ENCODE peak calls at places on chromosome 17, in seven cellular contexts. O is astrocyte of the cerebellum; D is fibroblast of the aortic adventitia; A is cardiac muscle cell; M is effector memory CD4-positive, alpha-beta T cell; I is cardiac fibroblast; U is thoracic aorta. Q is an unnamed sample.

GRCh38 chr17:57365420-57365819 is 109.1 kb downstream of the MSI2 start:
- DNase-seq in I (peak), D (no peak), A (peak), U (no peak), O (no peak), M (no peak), Q (no peak)

GRCh38 chr17:45987706-45988105 is 11.3 kb upstream of the STH start:
- DNase-seq in D (no peak), A (no peak), O (no peak), M (no peak), U (no peak), I (no peak), Q (no peak)

GRCh38 chr17:68800731-68801130 is 154.5 kb downstream of the ABCA8 start:
- DNase-seq in I (peak), D (peak), O (peak), A (peak), U (no peak), M (no peak), Q (no peak)

GRCh38 chr17:45225964-45226530 is 4.4 kb downstream of the FMNL1 start:
- DNase-seq in I (peak), O (no peak), D (no peak), M (peak), A (no peak), U (peak), Q (no peak)

GRCh38 chr17:27546624-27547300 is 84.2 kb upstream of the LGALS9 start:
- DNase-seq in M (no peak), I (peak), O (no peak), A (no peak), D (no peak), U (no peak), Q (no peak)

GRCh38 chr17:57937492-57937891 is 17.7 kb downstream of the CUEDC1 start:
- DNase-seq in A (no peak), O (no peak), U (no peak), M (no peak), I (no peak), D (no peak), Q (no peak)

GRCh38 chr17:59151591-59151990 is 3.4 kb downstream of the SKA2 start:
- DNase-seq in D (peak), A (peak), U (no peak), M (no peak), I (peak), O (no peak), Q (no peak)

GRCh38 chr17:72556944-72557826 is 436.4 kb downstream of the SOX9 start:
- DNase-seq in M (peak), A (peak), I (peak), U (no peak), D (peak), O (no peak), Q (peak)

GRCh38 chr17:38671939-38672720 is 2.6 kb downstream of the EPOP start:
- DNase-seq in A (no peak), O (no peak), U (no peak), M (no peak), I (no peak), D (no peak), Q (no peak)

GRCh38 chr17:2724783-2725164 is 13.2 kb upstream of the CLUH start:
- DNase-seq in O (no peak), A (peak), D (no peak), I (peak), M (no peak), U (no peak), Q (peak)

GRCh38 chr17:21493993-21494392 is 117.8 kb downstream of the KCNJ12 start:
- DNase-seq in I (no peak), A (no peak), O (no peak), D (no peak), U (no peak), M (no peak), Q (no peak)

GRCh38 chr17:11642655-11643054 is 44.4 kb downstream of the DNAH9 start:
- DNase-seq in I (no peak), U (no peak), O (no peak), A (no peak), M (no peak), D (no peak), Q (no peak)

GRCh38 chr17:73586153-73586906 is 57.9 kb downstream of the SDK2 start:
- DNase-seq in A (no peak), M (no peak), U (no peak), I (no peak), D (no peak), O (no peak), Q (no peak)

GRCh38 chr17:78484300-78485159 is 92.7 kb downstream of the DNAH17 start:
- DNase-seq in A (peak), M (peak), D (no peak), U (no peak), I (peak), O (no peak), Q (peak)
- H3K4me3 ChIP-seq in A (peak), M (peak), D (peak), U (peak), I (peak), O (peak), Q (peak)

GRCh38 chr17:7835818-7836595 is 2.0 kb downstream of the KDM6B start:
- DNase-seq in U (no peak), D (peak), M (peak), I (peak), A (no peak), O (no peak), Q (no peak)

GRCh38 chr17:7838291-7839075 is 4.5 kb downstream of the KDM6B start:
- DNase-seq in U (no peak), O (no peak), D (peak), A (peak), I (peak), M (no peak), Q (peak)

GRCh38 chr17:7839199-7839889 is 5.3 kb downstream of the KDM6B start:
- DNase-seq in U (no peak), D (no peak), A (no peak), I (no peak), O (no peak), M (no peak), Q (no peak)

GRCh38 chr17:7836596-7837374 is 2.8 kb downstream of the KDM6B start:
- DNase-seq in O (peak), D (peak), I (peak), U (peak), M (peak), A (peak), Q (peak)

GRCh38 chr17:7837375-7838290 is 3.6 kb downstream of the KDM6B start:
- DNase-seq in A (no peak), O (no peak), M (no peak), I (no peak), U (no peak), D (peak), Q (no peak)
- H3K4me3 ChIP-seq in A (peak), O (peak), M (peak), I (peak), U (peak), D (peak), Q (peak)

GRCh38 chr17:50272711-50273653 is 1.3 kb upstream of the TMEM92 start:
- DNase-seq in M (peak), D (peak), U (no peak), O (no peak), I (peak), A (peak), Q (peak)

GRCh38 chr17:50274945-50275221 is 617 bp downstream of the TMEM92 start:
- DNase-seq in I (no peak), O (no peak), D (no peak), M (no peak), A (no peak), U (no peak), Q (no peak)

GRCh38 chr17:50275279-50275678 is 1.0 kb downstream of the TMEM92 start:
- DNase-seq in A (no peak), U (no peak), M (no peak), D (no peak), I (no peak), O (no peak), Q (no peak)

GRCh38 chr17:50273654-50274040 is 619 bp upstream of the TMEM92 start:
- DNase-seq in M (no peak), U (no peak), D (no peak), A (no peak), I (no peak), O (no peak), Q (no peak)

GRCh38 chr17:50274142-50274944 is at the start of gene TMEM92:
- DNase-seq in O (no peak), U (no peak), M (no peak), I (no peak), A (no peak), D (no peak), Q (peak)
- H3K4me3 ChIP-seq in O (peak), U (peak), M (no peak), I (peak), A (peak), D (peak), Q (peak)

GRCh38 chr17:31273511-31273910 is 23.5 kb downstream of the OMG start:
- DNase-seq in A (no peak), I (no peak), U (no peak), O (no peak), M (no peak), D (peak), Q (no peak)
- H3K4me3 ChIP-seq in A (no peak), I (no peak), U (no peak), O (no peak), M (no peak), D (peak), Q (no peak)

DNA sequence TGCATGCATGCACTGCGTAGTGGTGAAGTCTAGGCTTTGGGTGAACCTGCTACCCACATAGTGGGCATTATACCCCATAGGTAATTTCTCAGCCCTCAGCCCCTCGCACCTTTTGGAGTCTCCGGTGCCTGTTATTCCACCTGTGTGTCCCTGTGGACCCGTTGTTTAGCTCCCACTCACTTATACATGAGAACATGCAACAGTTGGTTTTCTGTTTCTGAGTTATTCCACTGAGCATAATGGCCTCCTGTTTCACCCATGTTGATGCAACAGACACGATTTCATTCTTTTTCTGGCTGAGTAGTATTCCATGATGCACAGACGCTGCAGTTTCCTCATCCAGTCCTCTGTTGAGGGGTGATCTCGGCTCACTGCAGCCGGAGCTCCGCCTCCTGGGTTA is 141.5 kb upstream of the CHMP6 start:
- DNase-seq in M (no peak), A (no peak), I (no peak), D (no peak), O (no peak), U (no peak), Q (no peak)
- H3K4me3 ChIP-seq in M (no peak), A (no peak), I (no peak), D (no peak), O (no peak), U (no peak), Q (no peak)

DNA sequence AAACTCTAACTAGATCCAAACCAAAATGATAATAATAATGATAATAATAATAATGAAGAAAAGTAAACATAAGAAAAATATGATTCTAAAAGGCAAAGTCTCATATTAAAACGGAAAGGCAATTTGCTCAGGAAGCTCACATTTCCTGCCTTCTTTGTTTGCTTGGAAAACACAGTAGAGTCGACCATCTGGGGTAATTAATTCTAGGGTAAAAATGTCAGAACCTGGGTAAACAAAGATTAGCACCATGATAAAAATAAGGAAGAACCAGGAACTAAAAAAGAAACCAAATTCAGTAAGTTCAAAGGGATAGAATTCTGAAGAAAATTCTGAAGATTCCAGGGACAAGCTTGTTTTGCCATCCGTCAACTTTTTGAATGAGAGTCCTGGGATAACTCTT is 16.2 kb downstream of the KRABD2 start:
- DNase-seq in D (no peak), I (no peak), A (no peak), M (no peak), U (no peak), O (no peak), Q (no peak)
- H3K4me3 ChIP-seq in D (no peak), I (no peak), A (no peak), M (no peak), U (no peak), O (no peak), Q (no peak)

DNA sequence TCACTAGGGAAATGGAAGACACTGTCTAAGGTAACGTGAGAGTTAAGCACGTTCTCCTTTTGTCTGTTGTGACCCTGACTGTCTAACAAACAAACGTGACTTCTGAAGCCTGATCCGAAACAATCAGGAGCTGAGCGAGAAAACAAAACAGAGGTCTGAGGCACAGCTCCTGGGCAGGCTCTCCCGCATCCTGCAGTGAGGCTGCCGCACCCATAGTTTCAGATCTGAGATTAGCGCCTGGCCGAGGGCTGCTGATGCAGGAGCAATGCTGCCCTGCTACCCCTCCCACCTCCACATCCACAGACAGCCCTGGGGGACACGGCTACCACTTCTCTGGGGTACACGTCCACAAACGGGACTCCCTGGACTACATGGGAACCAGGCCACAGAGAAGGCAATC is 46.7 kb downstream of the RNF157 start:
- DNase-seq in O (no peak), M (no peak), A (no peak), D (no peak), U (no peak), I (no peak), Q (no peak)
- H3K4me3 ChIP-seq in O (no peak), M (peak), A (no peak), D (no peak), U (no peak), I (no peak), Q (no peak)

GRCh38 chr17:82198092-82198491 is 14.6 kb downstream of the CCDC57 start:
- DNase-seq in O (no peak), D (no peak), M (no peak), A (no peak), I (no peak), U (no peak), Q (no peak)
- H3K4me3 ChIP-seq in O (no peak), D (no peak), M (no peak), A (no peak), I (no peak), U (no peak), Q (no peak)

DNA sequence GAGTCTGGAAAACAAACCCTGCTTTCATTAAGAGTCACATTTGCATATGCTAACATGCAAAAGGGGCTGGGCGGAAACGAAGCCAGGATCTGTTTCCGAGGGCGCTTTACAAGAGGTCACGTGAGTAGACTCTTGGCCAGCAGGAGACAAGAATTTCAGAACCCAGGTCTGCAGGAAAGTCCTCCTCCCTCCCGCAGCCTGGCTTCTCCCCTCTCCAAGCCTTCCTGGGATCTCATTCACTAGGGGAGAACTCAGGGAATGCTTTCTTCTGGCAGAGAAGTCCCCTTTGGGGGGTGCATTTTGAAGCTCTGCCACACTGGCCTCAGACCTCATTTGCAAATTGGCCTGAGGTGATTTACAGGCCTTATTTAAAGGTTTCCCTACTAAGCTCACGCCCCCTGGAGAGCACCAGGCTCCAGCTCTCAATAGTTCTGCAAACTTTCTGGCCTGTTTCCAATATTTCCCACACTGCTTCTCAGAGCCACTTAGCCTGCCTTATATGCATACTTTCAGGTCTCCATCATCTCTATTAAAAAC is 57.2 kb upstream of the CACNG5 start:
- DNase-seq in M (no peak), I (no peak), O (peak), D (peak), U (no peak), A (peak), Q (no peak)
- H3K4me3 ChIP-seq in M (no peak), I (no peak), O (no peak), D (no peak), U (no peak), A (no peak), Q (no peak)

DNA sequence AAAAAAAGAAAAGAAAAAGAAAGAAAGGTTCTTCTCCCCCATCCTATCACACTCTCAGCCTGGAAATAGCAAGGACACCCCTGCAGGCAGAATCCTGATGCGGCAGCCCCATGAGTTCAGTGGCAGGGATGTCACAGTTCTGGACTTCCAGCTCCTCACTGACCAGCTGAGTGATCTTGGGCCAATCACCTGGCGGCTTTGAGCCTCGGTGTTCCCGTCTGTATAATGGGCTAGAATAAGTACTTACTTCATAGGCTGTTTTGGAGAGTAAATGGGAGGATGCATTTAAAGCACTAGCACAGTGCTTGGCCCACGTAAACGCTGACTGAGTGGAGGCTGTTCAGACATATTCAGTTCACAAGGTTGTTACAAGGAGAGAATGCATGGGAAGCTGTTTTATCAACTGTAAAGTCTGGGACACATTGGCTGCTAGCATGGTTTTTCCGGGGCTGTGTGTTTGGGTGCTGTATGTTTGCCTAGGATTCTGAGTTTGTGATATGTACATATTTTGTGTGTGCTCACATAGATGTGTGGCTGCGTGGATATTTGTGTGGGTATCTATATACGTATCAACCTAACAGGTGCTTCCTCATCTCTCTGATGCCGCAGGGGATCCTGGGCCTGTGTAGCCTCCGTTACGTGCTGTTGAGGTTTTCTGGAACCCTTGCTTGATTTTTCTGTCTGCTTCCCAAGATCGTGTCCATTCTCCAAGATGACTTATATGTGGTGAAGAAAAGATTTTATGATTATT is 3.4 kb downstream of the BHLHA9 start:
- DNase-seq in D (no peak), A (no peak), O (no peak), U (no peak), M (no peak), I (no peak), Q (no peak)
- H3K4me3 ChIP-seq in D (no peak), A (no peak), O (no peak), U (no peak), M (no peak), I (no peak), Q (no peak)